ENCODE peak calls at places on chromosomes 16 and 17, in ten cellular contexts. D is WTC11; T is heart left ventricle; Y is A673; U is brain microvascular endothelial cell; L is AG04449; Q is body of pancreas; A is spleen; V is CD8-positive, alpha-beta T cell; K is Caco-2. I is an unnamed sample.

GRCh38 chr17:17877548-17878358 is 41.0 kb upstream of the SREBF1 start:
- DNase-seq in K (no peak), Y (peak; percentile 73), T (peak; percentile 84), Q (peak; percentile 84), U (peak; percentile 87), V (no peak), L (peak; percentile 71), D (peak; percentile 52), A (peak; percentile 82), I (no peak)

GRCh38 chr16:79213214-79213613 is 387.3 kb downstream of the MAF start:
- DNase-seq in D (no peak), L (no peak), U (no peak), Y (no peak), T (no peak), Q (no peak), A (no peak), K (peak; percentile 51), V (no peak), I (no peak)

GRCh38 chr16:88809676-88810165 is 2.0 kb downstream of the APRT start:
- DNase-seq in T (no peak), V (no peak), A (no peak), L (no peak), Y (no peak), K (no peak), Q (no peak), D (no peak), U (no peak), I (no peak)

GRCh38 chr16:17467923-17468540 is 2.7 kb downstream of the XYLT1 start:
- DNase-seq in V (peak; percentile 69), U (peak; percentile 14), A (peak; percentile 81), D (peak; percentile 77), T (peak; percentile 71), Y (peak; percentile 34), L (no peak), Q (peak; percentile 66), K (peak; percentile 62), I (no peak)

GRCh38 chr17:7656958-7657715 is 6.4 kb downstream of the ATP1B2 start:
- DNase-seq in T (peak; percentile 80), K (no peak), D (peak; percentile 94), Q (peak; percentile 32), A (no peak), V (no peak), Y (no peak), U (no peak), L (no peak), I (no peak)

GRCh38 chr16:12341423-12341822 is 364.9 kb downstream of the SNX29 start:
- DNase-seq in K (no peak), T (no peak), L (no peak), Y (no peak), U (peak; percentile 49), Q (no peak), A (no peak), D (no peak), V (no peak), I (no peak)

GRCh38 chr16:10692470-10692869 is 2.3 kb downstream of the TEKT5 start:
- DNase-seq in K (no peak), Q (no peak), L (no peak), Y (no peak), U (no peak), T (no peak), V (no peak), D (no peak), A (no peak), I (no peak)

GRCh38 chr17:28421775-28422305 is 15.8 kb upstream of the SLC46A1 start:
- DNase-seq in Q (no peak), K (no peak), Y (no peak), T (no peak), A (no peak), V (no peak), L (no peak), U (no peak), D (no peak), I (no peak)

GRCh38 chr16:50320310-50320709 is 48.5 kb downstream of the BRD7 start:
- DNase-seq in V (no peak), T (no peak), K (no peak), A (no peak), L (no peak), D (no peak), Y (no peak), U (no peak), Q (no peak), I (no peak)

GRCh38 chr16:50322333-50322732 is 46.5 kb downstream of the BRD7 start:
- DNase-seq in V (no peak), Q (no peak), T (no peak), Y (no peak), L (no peak), D (no peak), A (no peak), K (no peak), U (no peak), I (no peak)

GRCh38 chr16:50326264-50326663 is 42.5 kb downstream of the BRD7 start:
- DNase-seq in V (no peak), L (no peak), K (no peak), A (no peak), Q (no peak), D (no peak), T (no peak), Y (no peak), U (no peak), I (no peak)

GRCh38 chr16:50324345-50324744 is 44.4 kb downstream of the BRD7 start:
- DNase-seq in A (peak; percentile 44), V (no peak), Y (no peak), U (no peak), K (no peak), T (no peak), L (no peak), D (no peak), Q (no peak), I (no peak)

GRCh38 chr16:50323335-50324011 is 45.3 kb downstream of the BRD7 start:
- DNase-seq in V (no peak), L (no peak), K (no peak), T (no peak), Q (no peak), U (peak; percentile 34), A (peak; percentile 52), D (no peak), Y (peak; percentile 58), I (no peak)
- TF ChIP-seq CTCF in V (peak; percentile 2), L (no peak), K (peak; percentile 45), T (no peak), Q (no peak), U (peak; percentile 41), A (no peak), D (no peak), Y (peak; percentile 39), I (peak; percentile 17)

GRCh38 chr17:72430611-72431432 is 310.0 kb downstream of the SOX9 start:
- DNase-seq in D (peak; percentile 54), T (no peak), V (no peak), A (no peak), L (no peak), Y (peak; percentile 50), Q (no peak), U (no peak), K (no peak), I (no peak)
- TF ChIP-seq CTCF in D (peak; percentile 50), T (no peak), V (no peak), A (no peak), L (no peak), Y (peak; percentile 59), Q (no peak), U (peak; percentile 46), K (peak; percentile 35), I (no peak)

DNA sequence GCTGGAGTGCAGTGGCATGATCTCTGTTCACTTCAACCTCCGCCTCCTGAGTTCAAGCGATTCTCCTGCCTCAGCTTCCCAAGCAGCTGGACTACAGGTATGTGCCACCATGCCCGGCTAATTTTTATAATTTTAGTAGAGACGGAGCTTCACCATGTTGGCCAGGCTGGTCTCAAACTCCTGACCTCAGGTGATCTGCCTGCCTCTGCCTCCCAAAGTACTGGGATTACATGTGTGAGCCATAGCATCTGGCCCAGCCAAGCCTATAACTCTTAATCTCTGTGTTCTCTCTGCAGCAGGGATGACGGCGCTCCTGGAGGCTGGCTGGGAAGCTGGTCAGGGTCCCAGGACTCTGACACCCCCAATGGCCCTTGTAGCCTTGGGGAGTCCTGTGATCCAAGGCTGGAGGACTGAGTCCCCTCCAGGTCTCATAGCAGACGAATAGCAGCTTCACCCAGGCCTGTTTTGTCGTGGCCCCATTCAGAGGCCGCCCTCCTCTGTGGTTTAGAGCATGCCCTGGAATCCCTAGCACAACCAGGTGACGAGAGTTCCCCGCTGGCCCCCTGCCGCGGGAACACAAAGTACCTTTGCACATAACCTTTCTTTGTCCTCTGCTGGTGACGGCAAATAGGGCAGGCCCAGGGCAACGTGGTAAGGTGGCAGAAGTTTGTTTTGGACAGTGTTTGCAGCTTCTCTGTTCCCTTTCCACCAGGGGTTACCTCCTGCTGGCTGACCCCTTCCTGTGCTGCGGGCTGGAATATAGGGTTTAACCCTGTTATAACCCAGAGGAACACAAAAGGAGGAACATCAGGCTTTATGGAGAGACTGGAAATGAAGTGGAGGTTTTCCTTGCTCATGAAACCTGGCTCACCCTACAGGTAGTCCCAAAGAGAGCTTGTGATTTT is 43.0 kb upstream of the TOB1 start:
- DNase-seq in K (peak; percentile 84), Q (peak; percentile 92), T (peak; percentile 79), L (no peak), D (peak; percentile 57), A (peak; percentile 79), V (peak; percentile 68), U (no peak), Y (no peak), I (no peak)
- TF ChIP-seq CTCF in K (peak; percentile 55), Q (no peak), T (no peak), L (no peak), D (no peak), A (no peak), V (peak; percentile 29), U (no peak), Y (no peak), I (no peak)

GRCh38 chr17:2237960-2238359 is 65.6 kb downstream of the SMG6 start:
- DNase-seq in D (no peak), T (no peak), Q (no peak), Y (no peak), V (no peak), K (no peak), A (no peak), U (no peak), L (no peak), I (no peak)

GRCh38 chr17:2238432-2239169 is 65.0 kb downstream of the SMG6 start:
- DNase-seq in K (no peak), U (no peak), A (no peak), T (no peak), V (no peak), L (no peak), Q (no peak), D (no peak), Y (no peak), I (no peak)

GRCh38 chr17:2233441-2233947 is 70.1 kb downstream of the SMG6 start:
- DNase-seq in A (no peak), U (peak; percentile 88), L (no peak), T (no peak), Y (peak; percentile 15), D (no peak), V (no peak), K (no peak), Q (no peak), I (no peak)

GRCh38 chr17:2237521-2237921 is 66.1 kb downstream of the SMG6 start:
- DNase-seq in U (no peak), L (no peak), Q (no peak), T (no peak), K (no peak), V (no peak), D (no peak), Y (no peak), A (no peak), I (no peak)

DNA sequence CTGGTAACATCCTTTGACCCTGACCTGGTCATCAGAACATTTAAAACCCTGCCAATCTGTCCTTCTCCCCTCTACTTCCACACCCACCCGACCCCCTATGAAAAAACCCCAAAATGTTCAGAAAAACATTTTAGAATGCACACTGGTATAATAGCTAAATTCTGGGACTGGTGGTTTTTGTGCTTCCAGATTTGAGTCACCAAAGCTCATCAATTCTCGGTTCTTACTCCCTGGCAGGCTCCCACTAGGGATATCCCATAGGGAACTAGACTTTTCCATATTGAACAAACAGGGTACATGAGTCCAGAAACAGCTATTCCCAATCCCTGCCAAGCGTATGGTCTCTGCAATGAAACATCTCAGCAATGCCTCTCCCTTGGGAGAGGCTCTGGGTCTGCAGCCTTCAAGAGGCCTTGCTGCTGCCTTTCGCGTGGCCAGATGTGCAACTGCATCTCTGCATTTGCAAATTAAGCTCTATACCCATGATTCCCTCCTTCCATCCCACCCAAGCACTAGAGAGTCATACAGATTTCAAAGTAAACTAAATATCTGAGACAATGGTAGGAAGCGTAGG is 67.7 kb downstream of the SMG6 start:
- DNase-seq in T (no peak), A (no peak), Y (no peak), Q (no peak), U (no peak), V (no peak), L (no peak), D (no peak), K (no peak), I (no peak)
- TF ChIP-seq CTCF in T (no peak), A (no peak), Y (no peak), Q (no peak), U (peak; percentile 2), V (no peak), L (no peak), D (no peak), K (no peak), I (no peak)